ENCODE peak calls at places on chromosomes 2 and 18, in nine cellular contexts. N, K, B, F, D, R, O, E and W are unnamed samples.

GRCh38 chr2:113136828-113137775 is 9.7 kb downstream of the IL1RN start:
- DNase-seq in N (no peak), K (peak), B (no peak), F (peak), D (peak), R (peak), O (peak), E (peak), W (peak)

GRCh38 chr2:129732630-129733026 is 246.8 kb upstream of the RAB6C start:
- DNase-seq in N (no peak), K (no peak), B (no peak), F (no peak), D (no peak), R (no peak), O (no peak), E (no peak), W (no peak)

GRCh38 chr18:32548688-32549087 is 78.0 kb upstream of the GAREM1 start:
- DNase-seq in N (no peak), K (no peak), B (no peak), F (no peak), D (no peak), R (no peak), O (no peak), E (no peak), W (no peak)

GRCh38 chr2:208927867-208928266 is 496.0 kb upstream of the MAP2 start:
- DNase-seq in N (no peak), K (no peak), B (no peak), F (no peak), D (no peak), R (no peak), O (no peak), E (no peak), W (no peak)

GRCh38 chr2:96085541-96086355 is 30.6 kb downstream of the ADRA2B start:
- DNase-seq in N (no peak), K (no peak), B (no peak), F (no peak), D (no peak), R (peak), O (no peak), E (peak), W (no peak)

GRCh38 chr2:161357097-161357496 is 48.9 kb downstream of the PSMD14 start:
- DNase-seq in N (no peak), K (no peak), B (no peak), F (no peak), D (no peak), R (no peak), O (no peak), E (no peak), W (no peak)

GRCh38 chr18:26458526-26459232 is 89.7 kb downstream of the KCTD1 start:
- DNase-seq in N (no peak), K (no peak), B (no peak), F (peak), D (peak), R (no peak), O (no peak), E (no peak), W (no peak)

GRCh38 chr2:150486539-150487484 is 655 bp downstream of the RND3 start:
- DNase-seq in N (no peak), K (peak), B (no peak), F (no peak), D (no peak), R (peak), O (no peak), E (peak), W (peak)

GRCh38 chr2:143177081-143177786 is 48.0 kb downstream of the ARHGAP15 start:
- DNase-seq in N (no peak), K (no peak), B (no peak), F (no peak), D (no peak), R (no peak), O (no peak), E (no peak), W (no peak)

GRCh38 chr2:101151859-101152194 is 645 bp upstream of the TBC1D8 start:
- DNase-seq in N (peak), K (no peak), B (no peak), F (peak), D (no peak), R (no peak), O (no peak), E (no peak), W (no peak)

GRCh38 chr2:203694186-203694585 is 12.3 kb upstream of the CD28 start:
- DNase-seq in N (no peak), K (no peak), B (no peak), F (no peak), D (no peak), R (no peak), O (no peak), E (no peak), W (no peak)

GRCh38 chr2:234969329-234970157 is 17.7 kb downstream of the SH3BP4 start:
- DNase-seq in N (no peak), K (no peak), B (no peak), F (no peak), D (no peak), R (no peak), O (no peak), E (no peak), W (no peak)

GRCh38 chr2:239396881-239397681 is 3.7 kb downstream of the HDAC4 start:
- DNase-seq in N (no peak), K (no peak), B (peak), F (peak), D (no peak), R (no peak), O (no peak), E (no peak), W (no peak)

GRCh38 chr2:223057545-223057944 is 5.6 kb downstream of the KCNE4 start:
- DNase-seq in N (no peak), K (no peak), B (no peak), F (no peak), D (no peak), R (no peak), O (no peak), E (no peak), W (no peak)

GRCh38 chr18:78978336-78979057 is 1.1 kb upstream of the SALL3 start:
- DNase-seq in N (no peak), K (peak), B (no peak), F (no peak), D (no peak), R (no peak), O (no peak), E (peak), W (no peak)

GRCh38 chr18:1585881-1586488 is 681.3 kb downstream of the ADCYAP1 start:
- DNase-seq in N (no peak), K (peak), B (no peak), F (no peak), D (peak), R (no peak), O (peak), E (no peak), W (peak)

GRCh38 chr18:36809590-36810381 is 19.0 kb downstream of the TPGS2 start:
- DNase-seq in N (peak), K (peak), B (no peak), F (peak), D (peak), R (no peak), O (peak), E (peak), W (peak)

GRCh38 chr2:234026111-234026510 is 24.4 kb upstream of the SPP2 start:
- DNase-seq in N (no peak), K (peak), B (no peak), F (no peak), D (peak), R (no peak), O (no peak), E (no peak), W (no peak)

GRCh38 chr2:196955036-196955435 is 28.5 kb upstream of the PGAP1 start:
- DNase-seq in N (no peak), K (no peak), B (no peak), F (no peak), D (no peak), R (no peak), O (no peak), E (no peak), W (no peak)

GRCh38 chr2:59181347-59181746 is 940.2 kb upstream of the FANCL start:
- DNase-seq in N (no peak), K (no peak), B (no peak), F (no peak), D (no peak), R (no peak), O (no peak), E (no peak), W (no peak)

DNA sequence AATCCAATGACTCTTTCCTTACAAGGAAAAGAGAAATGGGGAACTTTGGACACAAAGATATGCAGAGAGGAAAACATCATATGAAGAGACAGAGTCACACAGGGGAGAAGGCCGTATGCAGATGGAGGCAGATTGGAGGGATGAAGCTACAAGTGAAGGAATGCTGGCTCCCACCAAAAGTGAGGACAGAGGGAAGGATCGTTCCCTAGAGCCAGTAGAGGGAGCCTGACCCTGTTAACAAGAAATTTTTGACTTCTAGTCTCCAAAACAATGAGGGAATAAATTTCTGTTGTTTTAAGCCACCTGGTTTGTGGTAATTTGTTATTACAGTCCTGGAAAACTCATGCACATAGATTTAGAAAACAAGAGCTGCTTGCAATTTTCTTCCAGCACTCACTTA is 169.3 kb downstream of the PMAIP1 start:
- DNase-seq in N (no peak), K (no peak), B (no peak), F (no peak), D (no peak), R (no peak), O (no peak), E (no peak), W (no peak)
- TF ChIP-seq CTCF in N (no peak), K (no peak), B (no peak), F (no peak), D (peak), R (no peak), O (no peak), E (no peak), W (no peak)

GRCh38 chr2:200161458-200161857 is 145.0 kb upstream of the SPATS2L start:
- DNase-seq in N (no peak), K (no peak), B (no peak), F (no peak), D (no peak), R (no peak), O (no peak), E (no peak), W (no peak)
- TF ChIP-seq CTCF in N (no peak), K (no peak), B (no peak), F (no peak), D (no peak), R (no peak), O (no peak), E (no peak), W (no peak)

GRCh38 chr2:25948437-25948836 is 33.9 kb downstream of the KIF3C start:
- DNase-seq in N (no peak), K (no peak), B (no peak), F (no peak), D (no peak), R (no peak), O (no peak), E (no peak), W (no peak)
- TF ChIP-seq CTCF in N (no peak), K (no peak), B (no peak), F (peak), D (no peak), R (no peak), O (no peak), E (no peak), W (no peak)

GRCh38 chr2:29377788-29378187 is 262.6 kb downstream of the CLIP4 start:
- DNase-seq in N (no peak), K (no peak), B (no peak), F (no peak), D (no peak), R (no peak), O (no peak), E (no peak), W (no peak)
- TF ChIP-seq CTCF in N (no peak), K (no peak), B (no peak), F (no peak), D (no peak), R (no peak), O (no peak), E (no peak), W (no peak)